ENCODE peak calls at places on chromosomes 2 and 18, in four cellular contexts. K is NCI-H1048; W is naive thymus-derived CD8-positive, alpha-beta T cell; O is frontal cortex. X is an unnamed sample.

GRCh38 chr2:43074592-43075053 is 151.8 kb downstream of the ZFP36L2 start:
- DNase-seq in O (no peak), W (no peak), K (no peak), X (no peak)

GRCh38 chr2:40431600-40431955 is 20.3 kb downstream of the SLC8A1 start:
- DNase-seq in W (no peak), O (no peak), K (no peak), X (no peak)

GRCh38 chr18:31247574-31248199 is 70.3 kb upstream of the DSG1 start:
- DNase-seq in W (no peak), O (no peak), K (no peak), X (no peak)

GRCh38 chr2:200377774-200378336 is 71.4 kb downstream of the SPATS2L start:
- DNase-seq in K (no peak), O (no peak), W (no peak), X (no peak)

GRCh38 chr2:65518751-65519150 is 86.4 kb upstream of the SPRED2 start:
- DNase-seq in W (no peak), O (no peak), K (no peak), X (no peak)

GRCh38 chr2:64525323-64525625 is 1.1 kb downstream of the AFTPH start:
- DNase-seq in W (no peak), O (no peak), K (no peak), X (peak; percentile 22)

GRCh38 chr2:217035967-217036366 is 176.1 kb upstream of the TNP1 start:
- DNase-seq in K (no peak), W (no peak), O (peak; percentile 5), X (no peak)

GRCh38 chr2:131646669-131647297 is 119.1 kb downstream of the CCDC74A start:
- DNase-seq in K (no peak), O (no peak), W (no peak), X (no peak)

X was measured in CD4-positive, CD25-positive, alpha-beta regulatory T cell.